ENCODE peak calls at places on chromosomes 13 and 19, in eight cellular contexts. A is prostate gland; V is CD4-positive, alpha-beta memory T cell; W is fibroblast of lung; G is left lung; U is adipocyte; E is adrenal gland; N is WERI-Rb-1. Q is an unnamed sample. For H3K36me3, the result is how much of the 10 kb centered on the place peaks cover.

GRCh38 chr13:60482012-60482411 is 85.0 kb downstream of the TDRD3 start:
- DNase-seq in A (no peak), V (no peak), W (peak), G (no peak), U (no peak), E (no peak), N (no peak), Q (no peak)

GRCh38 chr13:86960876-86961275 is 710.3 kb upstream of the SLITRK5 start:
- DNase-seq in A (no peak), V (no peak), W (peak), G (no peak), U (no peak), E (no peak), N (no peak), Q (no peak)

GRCh38 chr19:41376241-41376997 is at the start of gene TMEM91:
- DNase-seq in A (peak), V (no peak), W (peak), G (peak), U (peak), E (no peak), N (peak), Q (no peak)

GRCh38 chr19:37930416-37930815 is 23.4 kb downstream of the SIPA1L3 start:
- DNase-seq in A (no peak), V (no peak), W (no peak), G (no peak), U (no peak), E (no peak), N (no peak), Q (peak)

GRCh38 chr13:113545455-113545930 is 39.1 kb upstream of the TFDP1 start:
- DNase-seq in A (no peak), V (no peak), W (peak), G (peak), U (peak), E (no peak), N (peak), Q (no peak)

GRCh38 chr13:44718467-44718866 is 142.3 kb upstream of the TSC22D1 start:
- DNase-seq in A (no peak), V (no peak), W (no peak), G (no peak), U (no peak), E (no peak), N (no peak), Q (no peak)

GRCh38 chr13:101767096-101767495 is 314.6 kb downstream of the ITGBL1 start:
- DNase-seq in A (no peak), V (no peak), W (no peak), G (no peak), U (no peak), E (no peak), N (no peak), Q (no peak)

GRCh38 chr19:13031917-13032623 is 36.8 kb downstream of the NFIX start:
- DNase-seq in A (no peak), V (no peak), W (peak), G (peak), U (peak), E (no peak), N (peak), Q (peak)

GRCh38 chr13:109330941-109331340 is 455.4 kb downstream of the IRS2 start:
- DNase-seq in A (no peak), V (no peak), W (peak), G (no peak), U (peak), E (no peak), N (no peak), Q (no peak)

GRCh38 chr13:102688306-102688973 is 6.4 kb downstream of the METTL21C start:
- DNase-seq in A (no peak), V (no peak), W (no peak), G (no peak), U (no peak), E (no peak), N (no peak), Q (no peak)

GRCh38 chr13:76048675-76049396 is 412.7 kb downstream of the LMO7 start:
- DNase-seq in A (no peak), V (no peak), W (peak), G (no peak), U (peak), E (no peak), N (no peak), Q (no peak)

GRCh38 chr13:30998548-30999140 is 66.2 kb downstream of the TEX26 start:
- DNase-seq in A (no peak), V (no peak), W (peak), G (no peak), U (peak), E (no peak), N (no peak), Q (no peak)

GRCh38 chr19:1130801-1131717 is 27.3 kb downstream of the GPX4 start:
- DNase-seq in A (no peak), V (peak), W (no peak), G (no peak), U (peak), E (no peak), N (no peak), Q (no peak)

GRCh38 chr13:89554801-89555200 is 1792.7 kb upstream of the MIR17HG start:
- DNase-seq in A (no peak), V (no peak), W (no peak), G (no peak), U (no peak), E (no peak), N (no peak), Q (no peak)

GRCh38 chr13:108313382-108313781 is 43.9 kb downstream of the TNFSF13B start:
- DNase-seq in A (no peak), V (no peak), W (peak), G (no peak), U (no peak), E (no peak), N (no peak), Q (no peak)

GRCh38 chr19:32809754-32810153 is 59.8 kb downstream of the SLC7A9 start:
- DNase-seq in A (no peak), V (no peak), W (no peak), G (no peak), U (peak), E (no peak), N (no peak), Q (no peak)

GRCh38 chr19:32812571-32812970 is 57.0 kb downstream of the SLC7A9 start:
- DNase-seq in A (no peak), V (no peak), W (no peak), G (no peak), U (no peak), E (no peak), N (no peak), Q (no peak)

GRCh38 chr19:32810452-32810851 is 59.1 kb downstream of the SLC7A9 start:
- DNase-seq in A (no peak), V (no peak), W (no peak), G (no peak), U (no peak), E (no peak), N (no peak), Q (no peak)

GRCh38 chr19:32812036-32812435 is 57.5 kb downstream of the SLC7A9 start:
- DNase-seq in A (no peak), V (no peak), W (no peak), G (no peak), U (no peak), E (no peak), N (no peak), Q (no peak)

GRCh38 chr19:32811151-32811550 is 58.4 kb downstream of the SLC7A9 start:
- DNase-seq in A (no peak), V (no peak), W (no peak), G (no peak), U (no peak), E (no peak), N (no peak), Q (no peak)
- H3K36me3 ChIP-seq in A (under half), V (under half), W (under half), G (under half), U (under half), E (under half), N (under half), Q (under half)

GRCh38 chr19:4264812-4265211 is 14.3 kb upstream of the SHD start:
- DNase-seq in A (no peak), V (peak), W (no peak), G (no peak), U (no peak), E (no peak), N (no peak), Q (no peak)

GRCh38 chr19:4267901-4268815 is 10.9 kb upstream of the SHD start:
- DNase-seq in A (no peak), V (no peak), W (no peak), G (no peak), U (no peak), E (no peak), N (no peak), Q (no peak)

GRCh38 chr19:4267101-4267900 is 11.8 kb upstream of the SHD start:
- DNase-seq in A (peak), V (peak), W (peak), G (peak), U (peak), E (no peak), N (peak), Q (peak)

GRCh38 chr19:4268816-4269430 is 10.1 kb upstream of the SHD start:
- DNase-seq in A (no peak), V (no peak), W (no peak), G (no peak), U (no peak), E (no peak), N (no peak), Q (no peak)

GRCh38 chr19:4266253-4267000 is 12.6 kb upstream of the SHD start:
- DNase-seq in A (no peak), V (no peak), W (no peak), G (no peak), U (no peak), E (no peak), N (no peak), Q (no peak)
- H3K36me3 ChIP-seq in A (under half), V (under half), W (under half), G (under half), U (under half), E (under half), N (under half), Q (under half)

DNA sequence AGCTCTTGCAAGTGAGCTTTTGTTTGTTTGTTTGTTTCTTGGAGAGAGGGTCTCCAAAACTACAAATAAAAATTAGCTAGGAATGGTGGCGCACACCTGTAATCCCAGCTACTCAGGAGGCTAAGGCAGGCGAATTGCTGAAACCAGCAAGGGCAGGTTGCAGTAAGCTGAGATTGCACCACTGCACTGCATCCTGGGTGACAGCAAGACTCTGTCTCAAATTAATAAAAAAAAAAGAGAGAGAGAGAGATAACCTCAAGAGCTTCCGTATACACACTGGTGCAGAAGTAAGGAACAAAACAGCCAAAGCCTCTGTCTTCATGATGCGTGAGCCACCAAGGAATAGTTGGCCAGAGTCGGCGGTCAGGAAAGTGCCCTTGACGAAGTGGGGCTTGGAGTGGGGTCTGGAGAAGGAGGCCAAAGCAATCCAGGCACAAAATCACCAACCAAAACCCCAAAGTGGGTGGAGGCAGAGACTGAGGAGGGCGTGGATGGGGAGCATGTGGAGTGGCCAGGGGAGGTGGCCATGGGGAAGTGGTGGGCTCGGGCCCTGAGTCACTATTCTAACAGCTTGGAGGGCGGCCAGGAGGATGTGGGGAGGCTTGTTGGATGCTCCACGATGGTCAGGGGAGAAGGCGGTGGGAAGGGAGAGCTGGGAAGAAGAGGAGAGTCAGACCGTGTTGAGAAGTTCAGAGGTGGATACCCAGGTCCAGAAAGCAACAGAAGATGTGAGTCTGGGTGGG is 21.2 kb upstream of the TOMM40 start:
- DNase-seq in A (no peak), V (no peak), W (peak), G (no peak), U (no peak), E (peak), N (no peak), Q (peak)
- H3K36me3 ChIP-seq in A (under half), V (under half), W (under half), G (under half), U (under half), E (under half), N (half or more), Q (under half)

GRCh38 chr13:28429096-28429495 is 65.8 kb downstream of the FLT1 start:
- DNase-seq in A (no peak), V (no peak), W (no peak), G (no peak), U (no peak), E (no peak), N (no peak), Q (no peak)
- H3K36me3 ChIP-seq in A (under half), V (under half), W (under half), G (under half), U (under half), E (under half), N (under half), Q (under half)

DNA sequence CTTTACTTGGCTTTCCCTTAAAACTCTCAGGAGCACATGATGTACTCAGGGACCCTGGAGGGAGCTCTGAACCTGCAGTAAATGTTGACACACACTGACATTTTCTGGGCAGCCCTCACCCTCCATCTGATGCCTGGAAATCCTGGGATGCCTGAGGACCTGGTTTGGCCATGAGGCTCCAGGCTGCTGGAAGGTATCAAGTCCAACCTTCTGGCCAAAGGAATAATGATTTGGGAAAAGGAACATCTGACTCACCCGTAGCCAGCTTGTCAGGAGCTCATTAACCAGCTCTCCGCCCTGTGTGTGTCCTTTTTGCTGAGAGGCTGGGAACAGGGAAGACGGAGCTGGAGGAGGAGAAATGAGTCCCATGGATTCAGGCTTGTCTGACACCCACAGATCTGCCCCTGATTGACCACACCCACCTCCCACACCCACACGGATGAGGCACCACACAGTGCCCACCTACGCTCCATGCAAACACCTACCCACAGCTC is 10.3 kb downstream of the ZNF558 start:
- DNase-seq in A (no peak), V (no peak), W (no peak), G (no peak), U (no peak), E (no peak), N (no peak), Q (no peak)
- H3K36me3 ChIP-seq in A (half or more), V (under half), W (under half), G (under half), U (half or more), E (under half), N (under half), Q (half or more)

GRCh38 chr19:2807379-2808128 is 12.1 kb upstream of the ZNF554 start:
- DNase-seq in A (no peak), V (no peak), W (no peak), G (peak), U (no peak), E (no peak), N (no peak), Q (no peak)

GRCh38 chr19:2804156-2805004 is 15.3 kb upstream of the ZNF554 start:
- DNase-seq in A (no peak), V (no peak), W (no peak), G (peak), U (no peak), E (no peak), N (no peak), Q (no peak)

GRCh38 chr19:2806736-2807378 is 12.8 kb upstream of the ZNF554 start:
- DNase-seq in A (no peak), V (no peak), W (no peak), G (peak), U (no peak), E (no peak), N (no peak), Q (no peak)

GRCh38 chr19:2805261-2805900 is 14.3 kb upstream of the ZNF554 start:
- DNase-seq in A (no peak), V (no peak), W (no peak), G (peak), U (no peak), E (no peak), N (no peak), Q (no peak)

DNA sequence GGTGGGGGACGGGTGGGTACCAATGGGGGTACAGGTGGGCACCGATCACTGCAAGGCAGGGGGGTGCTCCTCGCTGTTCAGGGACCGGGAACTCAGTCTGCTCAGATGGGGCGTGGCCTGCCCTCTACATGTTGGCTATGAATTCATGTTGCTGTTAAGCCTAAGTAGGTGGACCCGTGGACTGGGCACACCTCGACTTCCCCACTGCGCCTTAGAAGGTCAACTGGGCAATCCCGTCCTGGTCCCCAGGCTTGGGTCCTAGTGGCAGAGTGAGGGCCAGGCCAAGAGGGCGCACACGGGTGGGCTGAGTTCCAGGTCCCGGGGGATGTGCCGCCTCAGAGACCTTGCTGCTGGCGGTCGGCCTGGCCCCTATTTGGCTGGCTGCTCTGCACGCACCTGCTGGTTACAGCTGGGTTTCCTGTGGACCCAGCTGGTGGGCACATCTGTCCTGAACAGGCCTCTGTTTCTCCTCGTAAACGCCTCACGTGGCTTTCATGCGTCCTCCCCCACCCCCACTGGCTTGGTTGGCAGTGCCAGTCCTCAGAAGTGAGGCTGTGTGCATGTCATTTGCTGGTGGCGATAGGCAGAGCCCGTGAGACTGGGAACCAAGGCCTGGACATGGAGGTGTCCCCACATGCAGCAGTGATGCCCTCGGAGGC is 13.5 kb upstream of the ZNF554 start:
- DNase-seq in A (no peak), V (no peak), W (no peak), G (peak), U (no peak), E (no peak), N (no peak), Q (no peak)
- H3K36me3 ChIP-seq in A (under half), V (under half), W (under half), G (under half), U (under half), E (under half), N (half or more), Q (under half)

DNA sequence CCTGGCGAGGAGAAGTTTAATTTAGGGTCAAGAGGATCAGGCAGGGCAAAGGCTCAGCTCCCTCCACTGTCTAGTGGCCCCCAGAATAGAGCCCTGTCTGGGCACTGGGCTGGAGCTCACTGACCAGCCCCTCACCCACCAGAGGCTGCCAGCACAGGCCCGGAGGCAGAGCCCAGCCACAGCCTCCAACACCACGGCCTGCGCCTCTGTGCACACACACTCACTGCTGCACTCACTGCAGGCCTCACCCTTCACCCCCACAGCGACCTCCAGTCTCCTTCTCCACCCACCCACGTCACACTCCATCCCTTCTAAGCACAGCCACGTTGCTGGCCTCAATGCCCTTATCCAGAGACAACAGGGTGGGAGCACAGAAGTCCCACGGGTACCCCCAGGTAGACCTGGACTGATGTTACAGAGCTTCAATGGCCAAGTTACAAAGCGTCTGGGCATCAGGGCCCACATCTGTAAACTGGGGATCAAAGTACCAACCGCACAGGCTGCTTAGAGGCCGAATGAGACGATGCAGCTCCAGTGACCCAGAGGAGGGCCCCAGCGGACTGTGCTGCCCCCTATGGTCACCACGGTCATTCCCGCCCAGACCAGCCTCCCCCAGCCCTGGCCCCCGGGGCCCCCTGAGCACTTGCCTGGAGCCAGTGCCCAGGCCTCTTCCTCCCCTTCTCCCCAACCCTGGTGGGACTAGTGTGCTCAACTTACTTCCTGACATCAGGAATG is 4.5 kb upstream of the PRKD2 start:
- DNase-seq in A (no peak), V (no peak), W (no peak), G (peak), U (no peak), E (no peak), N (no peak), Q (no peak)
- H3K36me3 ChIP-seq in A (under half), V (under half), W (under half), G (under half), U (half or more), E (under half), N (half or more), Q (half or more)

GRCh38 chr19:11115042-11115441 is 25.8 kb downstream of the LDLR start:
- DNase-seq in A (no peak), V (no peak), W (no peak), G (no peak), U (no peak), E (no peak), N (no peak), Q (no peak)
- H3K36me3 ChIP-seq in A (under half), V (under half), W (under half), G (under half), U (half or more), E (under half), N (half or more), Q (half or more)

DNA sequence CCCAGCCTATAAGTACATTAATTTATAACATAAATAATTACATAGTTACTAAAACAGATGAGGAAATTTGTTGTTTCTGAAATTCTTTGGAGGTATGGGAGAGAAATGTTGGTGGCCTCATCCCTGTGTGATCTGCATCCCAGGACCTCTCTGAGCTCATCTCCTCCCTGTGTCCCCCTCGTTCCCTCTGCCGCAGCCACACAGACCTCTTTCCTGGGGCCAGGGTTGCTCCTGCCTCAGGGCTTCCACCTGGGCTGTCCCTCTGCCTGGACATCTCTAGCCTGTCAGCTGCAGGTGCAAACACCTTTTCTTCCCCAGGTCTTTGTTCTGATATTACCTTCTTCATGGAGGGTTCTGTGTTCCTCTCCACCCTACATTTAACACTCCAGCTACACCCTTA is 3.9 kb downstream of the ZNF766 start:
- DNase-seq in A (no peak), V (no peak), W (no peak), G (no peak), U (no peak), E (no peak), N (no peak), Q (no peak)
- H3K36me3 ChIP-seq in A (under half), V (under half), W (under half), G (under half), U (under half), E (under half), N (under half), Q (half or more)